ENCODE peak calls at places on chromosomes 6 and 20, in seven cellular contexts. One of them, this sample, is unnamed.

GRCh38 chr20:5663396-5663795 is 86.8 kb upstream of the SHLD1 start:
- DNase-seq in RPMI8226: no peak
- DNase-seq in GM04504: no peak
- DNase-seq in C1 segment of cervical spinal cord: no peak
- DNase-seq in non-pigmented ciliary epithelial cell: no peak
- DNase-seq in effector memory CD8-positive, alpha-beta T cell: no peak
- DNase-seq in fibroblast of lung: no peak
- DNase-seq in this sample: no peak

GRCh38 chr6:55919909-55920308 is 44.5 kb upstream of the BMP5 start:
- DNase-seq in effector memory CD8-positive, alpha-beta T cell: no peak
- DNase-seq in RPMI8226: no peak
- DNase-seq in non-pigmented ciliary epithelial cell: no peak
- DNase-seq in GM04504: no peak
- DNase-seq in C1 segment of cervical spinal cord: no peak
- DNase-seq in fibroblast of lung: no peak
- DNase-seq in this sample: no peak

GRCh38 chr6:3370361-3371221 is 86.3 kb downstream of the SLC22A23 start:
- DNase-seq in effector memory CD8-positive, alpha-beta T cell: no peak
- DNase-seq in fibroblast of lung: no peak
- DNase-seq in GM04504: no peak
- DNase-seq in non-pigmented ciliary epithelial cell: no peak
- DNase-seq in C1 segment of cervical spinal cord: no peak
- DNase-seq in RPMI8226: peak; percentile 98
- DNase-seq in this sample: no peak

GRCh38 chr20:17377222-17377621 is 150.4 kb downstream of the PCSK2 start:
- DNase-seq in GM04504: no peak
- DNase-seq in non-pigmented ciliary epithelial cell: no peak
- DNase-seq in C1 segment of cervical spinal cord: no peak
- DNase-seq in effector memory CD8-positive, alpha-beta T cell: no peak
- DNase-seq in RPMI8226: no peak
- DNase-seq in fibroblast of lung: no peak
- DNase-seq in this sample: no peak

GRCh38 chr6:125421853-125422252 is 120.1 kb upstream of the HDDC2 start:
- DNase-seq in C1 segment of cervical spinal cord: peak; percentile 23
- DNase-seq in RPMI8226: no peak
- DNase-seq in GM04504: no peak
- DNase-seq in effector memory CD8-positive, alpha-beta T cell: no peak
- DNase-seq in fibroblast of lung: peak; percentile 48
- DNase-seq in non-pigmented ciliary epithelial cell: peak; percentile 4
- DNase-seq in this sample: no peak

GRCh38 chr6:148392611-148393160 is 50.0 kb downstream of the SASH1 start:
- DNase-seq in RPMI8226: no peak
- DNase-seq in fibroblast of lung: peak; percentile 41
- DNase-seq in effector memory CD8-positive, alpha-beta T cell: no peak
- DNase-seq in non-pigmented ciliary epithelial cell: no peak
- DNase-seq in C1 segment of cervical spinal cord: no peak
- DNase-seq in GM04504: no peak
- DNase-seq in this sample: no peak

GRCh38 chr20:2124632-2125131 is 23.1 kb downstream of the STK35 start:
- DNase-seq in effector memory CD8-positive, alpha-beta T cell: no peak
- DNase-seq in fibroblast of lung: no peak
- DNase-seq in C1 segment of cervical spinal cord: no peak
- DNase-seq in non-pigmented ciliary epithelial cell: no peak
- DNase-seq in RPMI8226: no peak
- DNase-seq in GM04504: no peak
- DNase-seq in this sample: no peak

GRCh38 chr20:46215913-46216707 is 92.2 kb downstream of the CDH22 start:
- DNase-seq in GM04504: no peak
- DNase-seq in effector memory CD8-positive, alpha-beta T cell: no peak
- DNase-seq in non-pigmented ciliary epithelial cell: peak; percentile 26
- DNase-seq in RPMI8226: no peak
- DNase-seq in C1 segment of cervical spinal cord: no peak
- DNase-seq in fibroblast of lung: peak; percentile 59
- DNase-seq in this sample: no peak

GRCh38 chr20:7728373-7728772 is 211.9 kb downstream of the HAO1 start:
- DNase-seq in fibroblast of lung: peak; percentile 78
- DNase-seq in non-pigmented ciliary epithelial cell: no peak
- DNase-seq in C1 segment of cervical spinal cord: no peak
- DNase-seq in effector memory CD8-positive, alpha-beta T cell: no peak
- DNase-seq in GM04504: no peak
- DNase-seq in RPMI8226: no peak
- DNase-seq in this sample: no peak

GRCh38 chr20:38137441-38138037 is 27.5 kb downstream of the TGM2 start:
- DNase-seq in effector memory CD8-positive, alpha-beta T cell: no peak
- DNase-seq in RPMI8226: no peak
- DNase-seq in non-pigmented ciliary epithelial cell: no peak
- DNase-seq in fibroblast of lung: no peak
- DNase-seq in GM04504: no peak
- DNase-seq in C1 segment of cervical spinal cord: no peak
- DNase-seq in this sample: no peak

GRCh38 chr20:39473533-39473932 is 511.4 kb downstream of the DHX35 start:
- DNase-seq in RPMI8226: no peak
- DNase-seq in non-pigmented ciliary epithelial cell: no peak
- DNase-seq in C1 segment of cervical spinal cord: no peak
- DNase-seq in fibroblast of lung: no peak
- DNase-seq in effector memory CD8-positive, alpha-beta T cell: no peak
- DNase-seq in GM04504: no peak
- DNase-seq in this sample: no peak

GRCh38 chr6:74280130-74280692 is 584.2 kb downstream of the CD109 start:
- DNase-seq in fibroblast of lung: no peak
- DNase-seq in RPMI8226: no peak
- DNase-seq in effector memory CD8-positive, alpha-beta T cell: no peak
- DNase-seq in C1 segment of cervical spinal cord: no peak
- DNase-seq in GM04504: peak; percentile 42
- DNase-seq in non-pigmented ciliary epithelial cell: no peak
- DNase-seq in this sample: no peak

GRCh38 chr6:130967502-130968469 is 95.3 kb downstream of the EPB41L2 start:
- DNase-seq in C1 segment of cervical spinal cord: no peak
- DNase-seq in RPMI8226: no peak
- DNase-seq in non-pigmented ciliary epithelial cell: no peak
- DNase-seq in effector memory CD8-positive, alpha-beta T cell: no peak
- DNase-seq in GM04504: no peak
- DNase-seq in fibroblast of lung: peak; percentile 48
- DNase-seq in this sample: no peak

GRCh38 chr20:51531141-51531710 is 11.3 kb downstream of the NFATC2 start:
- DNase-seq in non-pigmented ciliary epithelial cell: no peak
- DNase-seq in RPMI8226: no peak
- DNase-seq in effector memory CD8-positive, alpha-beta T cell: peak; percentile 56
- DNase-seq in C1 segment of cervical spinal cord: no peak
- DNase-seq in GM04504: no peak
- DNase-seq in fibroblast of lung: peak; percentile 53
- DNase-seq in this sample: peak; percentile 67

GRCh38 chr6:7432391-7433207 is 43.0 kb downstream of the RIOK1 start:
- DNase-seq in RPMI8226: peak; percentile 45
- DNase-seq in C1 segment of cervical spinal cord: no peak
- DNase-seq in fibroblast of lung: no peak
- DNase-seq in GM04504: no peak
- DNase-seq in non-pigmented ciliary epithelial cell: no peak
- DNase-seq in effector memory CD8-positive, alpha-beta T cell: no peak
- DNase-seq in this sample: no peak

GRCh38 chr6:6661684-6662083 is 73.2 kb downstream of the LY86 start:
- DNase-seq in non-pigmented ciliary epithelial cell: no peak
- DNase-seq in GM04504: peak; percentile 14
- DNase-seq in effector memory CD8-positive, alpha-beta T cell: no peak
- DNase-seq in fibroblast of lung: no peak
- DNase-seq in C1 segment of cervical spinal cord: peak; percentile 16
- DNase-seq in RPMI8226: peak; percentile 80
- DNase-seq in this sample: no peak

GRCh38 chr20:45051497-45052060 is 49.3 kb downstream of the KCNS1 start:
- DNase-seq in GM04504: no peak
- DNase-seq in fibroblast of lung: no peak
- DNase-seq in effector memory CD8-positive, alpha-beta T cell: no peak
- DNase-seq in non-pigmented ciliary epithelial cell: no peak
- DNase-seq in RPMI8226: peak; percentile 29
- DNase-seq in C1 segment of cervical spinal cord: no peak
- DNase-seq in this sample: no peak

GRCh38 chr20:54044156-54044555 is 26.2 kb downstream of the BCAS1 start:
- DNase-seq in fibroblast of lung: peak; percentile 83
- DNase-seq in C1 segment of cervical spinal cord: no peak
- DNase-seq in effector memory CD8-positive, alpha-beta T cell: no peak
- DNase-seq in RPMI8226: no peak
- DNase-seq in non-pigmented ciliary epithelial cell: no peak
- DNase-seq in GM04504: peak; percentile 83
- DNase-seq in this sample: no peak

GRCh38 chr6:118893095-118893881 is 664 bp upstream of the ASF1A start:
- DNase-seq in effector memory CD8-positive, alpha-beta T cell: peak; percentile 51
- DNase-seq in C1 segment of cervical spinal cord: peak; percentile 80
- DNase-seq in GM04504: no peak
- DNase-seq in fibroblast of lung: peak; percentile 64
- DNase-seq in non-pigmented ciliary epithelial cell: no peak
- DNase-seq in RPMI8226: peak; percentile 63
- DNase-seq in this sample: peak; percentile 14

GRCh38 chr6:132227937-132228336 is 173.3 kb downstream of the MOXD1 start:
- DNase-seq in RPMI8226: no peak
- DNase-seq in fibroblast of lung: peak; percentile 92
- DNase-seq in effector memory CD8-positive, alpha-beta T cell: no peak
- DNase-seq in non-pigmented ciliary epithelial cell: peak; percentile 65
- DNase-seq in C1 segment of cervical spinal cord: no peak
- DNase-seq in GM04504: no peak
- DNase-seq in this sample: no peak

GRCh38 chr6:110874880-110875547 is 429 bp downstream of the AMD1 start:
- DNase-seq in RPMI8226: peak; percentile 51
- DNase-seq in C1 segment of cervical spinal cord: peak; percentile 53
- DNase-seq in non-pigmented ciliary epithelial cell: no peak
- DNase-seq in fibroblast of lung: peak; percentile 15
- DNase-seq in GM04504: no peak
- DNase-seq in effector memory CD8-positive, alpha-beta T cell: no peak
- DNase-seq in this sample: peak; percentile 35

GRCh38 chr20:46708172-46708860 is 1.1 kb upstream of the SLC2A10 start:
- DNase-seq in fibroblast of lung: no peak
- DNase-seq in RPMI8226: peak; percentile 38
- DNase-seq in non-pigmented ciliary epithelial cell: no peak
- DNase-seq in effector memory CD8-positive, alpha-beta T cell: no peak
- DNase-seq in C1 segment of cervical spinal cord: no peak
- DNase-seq in GM04504: no peak
- DNase-seq in this sample: no peak

GRCh38 chr6:121647905-121648304 is 212.5 kb downstream of the GJA1 start:
- DNase-seq in GM04504: no peak
- DNase-seq in effector memory CD8-positive, alpha-beta T cell: no peak
- DNase-seq in C1 segment of cervical spinal cord: no peak
- DNase-seq in RPMI8226: no peak
- DNase-seq in non-pigmented ciliary epithelial cell: peak; percentile 60
- DNase-seq in fibroblast of lung: peak; percentile 89
- DNase-seq in this sample: no peak

GRCh38 chr20:39605908-39606307 is 643.8 kb downstream of the DHX35 start:
- DNase-seq in fibroblast of lung: no peak
- DNase-seq in non-pigmented ciliary epithelial cell: no peak
- DNase-seq in effector memory CD8-positive, alpha-beta T cell: no peak
- DNase-seq in C1 segment of cervical spinal cord: no peak
- DNase-seq in GM04504: no peak
- DNase-seq in RPMI8226: no peak
- DNase-seq in this sample: no peak

GRCh38 chr6:31752739-31753319 is 9.6 kb upstream of the SAPCD1 start:
- DNase-seq in fibroblast of lung: peak; percentile 90
- DNase-seq in GM04504: peak; percentile 47
- DNase-seq in effector memory CD8-positive, alpha-beta T cell: no peak
- DNase-seq in C1 segment of cervical spinal cord: no peak
- DNase-seq in RPMI8226: no peak
- DNase-seq in non-pigmented ciliary epithelial cell: peak; percentile 67
- DNase-seq in this sample: no peak

GRCh38 chr20:45174434-45175364 is at the start of gene PI3:
- DNase-seq in fibroblast of lung: peak; percentile 5
- DNase-seq in effector memory CD8-positive, alpha-beta T cell: no peak
- DNase-seq in RPMI8226: no peak
- DNase-seq in GM04504: no peak
- DNase-seq in C1 segment of cervical spinal cord: no peak
- DNase-seq in non-pigmented ciliary epithelial cell: no peak
- DNase-seq in this sample: no peak

GRCh38 chr20:9594284-9594875 is 80.0 kb downstream of the LAMP5 start:
- DNase-seq in GM04504: no peak
- DNase-seq in C1 segment of cervical spinal cord: no peak
- DNase-seq in non-pigmented ciliary epithelial cell: no peak
- DNase-seq in RPMI8226: no peak
- DNase-seq in fibroblast of lung: peak; percentile 23
- DNase-seq in effector memory CD8-positive, alpha-beta T cell: no peak
- DNase-seq in this sample: no peak

GRCh38 chr6:26156105-26156849 is 69.0 kb downstream of the HFE start:
- DNase-seq in C1 segment of cervical spinal cord: peak; percentile 83
- DNase-seq in RPMI8226: peak; percentile 95
- DNase-seq in GM04504: peak; percentile 76
- DNase-seq in non-pigmented ciliary epithelial cell: peak; percentile 56
- DNase-seq in effector memory CD8-positive, alpha-beta T cell: peak; percentile 79
- DNase-seq in fibroblast of lung: peak; percentile 81
- DNase-seq in this sample: peak; percentile 68

GRCh38 chr20:8209061-8209460 is 77.0 kb downstream of the PLCB1 start:
- DNase-seq in non-pigmented ciliary epithelial cell: no peak
- DNase-seq in effector memory CD8-positive, alpha-beta T cell: no peak
- DNase-seq in C1 segment of cervical spinal cord: no peak
- DNase-seq in RPMI8226: no peak
- DNase-seq in fibroblast of lung: peak; percentile 79
- DNase-seq in GM04504: no peak
- DNase-seq in this sample: no peak

GRCh38 chr6:128233501-128233900 is 286.9 kb downstream of the PTPRK start:
- DNase-seq in non-pigmented ciliary epithelial cell: no peak
- DNase-seq in GM04504: no peak
- DNase-seq in C1 segment of cervical spinal cord: no peak
- DNase-seq in effector memory CD8-positive, alpha-beta T cell: no peak
- DNase-seq in RPMI8226: no peak
- DNase-seq in fibroblast of lung: no peak
- DNase-seq in this sample: no peak

GRCh38 chr20:57074386-57074785 is 192.1 kb downstream of the BMP7 start:
- DNase-seq in GM04504: no peak
- DNase-seq in C1 segment of cervical spinal cord: no peak
- DNase-seq in non-pigmented ciliary epithelial cell: no peak
- DNase-seq in RPMI8226: no peak
- DNase-seq in effector memory CD8-positive, alpha-beta T cell: no peak
- DNase-seq in fibroblast of lung: no peak
- DNase-seq in this sample: no peak

GRCh38 chr6:16729183-16729696 is 32.0 kb downstream of the ATXN1 start:
- DNase-seq in GM04504: no peak
- DNase-seq in C1 segment of cervical spinal cord: no peak
- DNase-seq in effector memory CD8-positive, alpha-beta T cell: no peak
- DNase-seq in non-pigmented ciliary epithelial cell: no peak
- DNase-seq in fibroblast of lung: peak; percentile 78
- DNase-seq in RPMI8226: no peak
- DNase-seq in this sample: no peak

GRCh38 chr20:23251779-23252178 is 98.8 kb upstream of the NXT1 start:
- DNase-seq in GM04504: no peak
- DNase-seq in C1 segment of cervical spinal cord: no peak
- DNase-seq in fibroblast of lung: no peak
- DNase-seq in effector memory CD8-positive, alpha-beta T cell: no peak
- DNase-seq in RPMI8226: no peak
- DNase-seq in non-pigmented ciliary epithelial cell: no peak
- DNase-seq in this sample: no peak

GRCh38 chr20:25295386-25296093 is 47.7 kb downstream of the PYGB start:
- DNase-seq in non-pigmented ciliary epithelial cell: no peak
- DNase-seq in C1 segment of cervical spinal cord: no peak
- DNase-seq in RPMI8226: peak; percentile 78
- DNase-seq in effector memory CD8-positive, alpha-beta T cell: no peak
- DNase-seq in GM04504: no peak
- DNase-seq in fibroblast of lung: no peak
- DNase-seq in this sample: no peak

GRCh38 chr20:53510266-53510665 is 83.4 kb downstream of the ZNF217 start:
- DNase-seq in fibroblast of lung: no peak
- DNase-seq in GM04504: no peak
- DNase-seq in effector memory CD8-positive, alpha-beta T cell: no peak
- DNase-seq in C1 segment of cervical spinal cord: no peak
- DNase-seq in non-pigmented ciliary epithelial cell: no peak
- DNase-seq in RPMI8226: no peak
- DNase-seq in this sample: no peak

GRCh38 chr20:58058421-58059140 is 169.9 kb downstream of the ANKRD60 start:
- DNase-seq in RPMI8226: no peak
- DNase-seq in non-pigmented ciliary epithelial cell: no peak
- DNase-seq in GM04504: no peak
- DNase-seq in effector memory CD8-positive, alpha-beta T cell: no peak
- DNase-seq in C1 segment of cervical spinal cord: no peak
- DNase-seq in fibroblast of lung: no peak
- DNase-seq in this sample: no peak

GRCh38 chr6:70225052-70225451 is 77.8 kb downstream of the COL9A1 start:
- DNase-seq in RPMI8226: no peak
- DNase-seq in GM04504: no peak
- DNase-seq in effector memory CD8-positive, alpha-beta T cell: no peak
- DNase-seq in fibroblast of lung: no peak
- DNase-seq in C1 segment of cervical spinal cord: peak; percentile 25
- DNase-seq in non-pigmented ciliary epithelial cell: no peak
- DNase-seq in this sample: no peak

GRCh38 chr20:25699914-25700313 is 3.3 kb upstream of the ZNF337 start:
- DNase-seq in RPMI8226: no peak
- DNase-seq in effector memory CD8-positive, alpha-beta T cell: no peak
- DNase-seq in C1 segment of cervical spinal cord: no peak
- DNase-seq in fibroblast of lung: no peak
- DNase-seq in non-pigmented ciliary epithelial cell: no peak
- DNase-seq in GM04504: no peak
- DNase-seq in this sample: no peak

This sample was measured in activated T-cell treated with anti-CD3 and anti-CD28 coated beads, Interleukin-2, amount 50 U/mL, for 4 hours.